ENCODE peak calls at places on chromosomes 16 and 17, in four cellular contexts. K is neural crest cell, P is bronchial epithelial cell, T is nephron progenitor cell. F is an unnamed sample.

GRCh38 chr17:45016823-45017222 is 34.6 kb downstream of the DCAKD start:
- DNase-seq in T (no peak), K (no peak), P (peak; percentile 48), F (no peak)

GRCh38 chr16:84518804-84519341 is 14.4 kb upstream of the MEAK7 start:
- DNase-seq in T (no peak), P (no peak), K (no peak), F (no peak)

GRCh38 chr16:9546438-9546786 is 455.0 kb downstream of the HAPSTR1 start:
- DNase-seq in T (no peak), K (no peak), P (no peak), F (no peak)

GRCh38 chr17:77254961-77255741 is 114.4 kb downstream of the SEC14L1 start:
- DNase-seq in P (peak; percentile 97), T (no peak), K (no peak), F (peak; percentile 91)

GRCh38 chr17:45855691-45856315 is 11.1 kb downstream of the SPPL2C start:
- DNase-seq in T (no peak), P (peak; percentile 22), K (no peak), F (no peak)

GRCh38 chr17:4956493-4957061 is 5.7 kb downstream of the ENO3 start:
- DNase-seq in T (no peak), K (no peak), P (no peak), F (no peak)

GRCh38 chr16:85051067-85051709 is 23.6 kb downstream of the KIAA0513 start:
- DNase-seq in K (no peak), P (no peak), T (no peak), F (no peak)

GRCh38 chr17:17598003-17598402 is 6.5 kb upstream of the PEMT start:
- DNase-seq in P (no peak), K (no peak), T (no peak), F (no peak)

GRCh38 chr17:17947966-17948365 is 24.2 kb downstream of the TOM1L2 start:
- DNase-seq in T (no peak), K (no peak), P (peak; percentile 85), F (no peak)

GRCh38 chr17:35953720-35954119 is 10.2 kb upstream of the LYZL6 start:
- DNase-seq in K (no peak), P (no peak), T (no peak), F (no peak)

GRCh38 chr16:19831678-19832077 is 53.0 kb downstream of the GPRC5B start:
- DNase-seq in P (peak; percentile 56), K (no peak), T (no peak), F (no peak)

GRCh38 chr16:50631985-50632576 is 49.0 kb downstream of the SNX20 start:
- DNase-seq in P (no peak), T (no peak), K (no peak), F (no peak)

GRCh38 chr17:45221081-45221996 is at the start of gene FMNL1:
- DNase-seq in K (no peak), P (no peak), T (peak; percentile 56), F (no peak)

GRCh38 chr17:28427372-28427771 is 21.4 kb upstream of the SLC46A1 start:
- DNase-seq in T (no peak), K (no peak), P (no peak), F (no peak)

GRCh38 chr16:54283735-54284318 is 2.8 kb downstream of the IRX3 start:
- DNase-seq in P (no peak), K (no peak), T (peak; percentile 27), F (no peak)

GRCh38 chr16:54280751-54281150 is 5.8 kb downstream of the IRX3 start:
- DNase-seq in T (no peak), K (no peak), P (peak; percentile 77), F (no peak)

GRCh38 chr16:54282923-54283734 is 3.5 kb downstream of the IRX3 start:
- DNase-seq in K (no peak), P (no peak), T (peak; percentile 27), F (no peak)

GRCh38 chr16:54281535-54282201 is 4.9 kb downstream of the IRX3 start:
- DNase-seq in K (no peak), P (no peak), T (peak; percentile 48), F (no peak)

DNA sequence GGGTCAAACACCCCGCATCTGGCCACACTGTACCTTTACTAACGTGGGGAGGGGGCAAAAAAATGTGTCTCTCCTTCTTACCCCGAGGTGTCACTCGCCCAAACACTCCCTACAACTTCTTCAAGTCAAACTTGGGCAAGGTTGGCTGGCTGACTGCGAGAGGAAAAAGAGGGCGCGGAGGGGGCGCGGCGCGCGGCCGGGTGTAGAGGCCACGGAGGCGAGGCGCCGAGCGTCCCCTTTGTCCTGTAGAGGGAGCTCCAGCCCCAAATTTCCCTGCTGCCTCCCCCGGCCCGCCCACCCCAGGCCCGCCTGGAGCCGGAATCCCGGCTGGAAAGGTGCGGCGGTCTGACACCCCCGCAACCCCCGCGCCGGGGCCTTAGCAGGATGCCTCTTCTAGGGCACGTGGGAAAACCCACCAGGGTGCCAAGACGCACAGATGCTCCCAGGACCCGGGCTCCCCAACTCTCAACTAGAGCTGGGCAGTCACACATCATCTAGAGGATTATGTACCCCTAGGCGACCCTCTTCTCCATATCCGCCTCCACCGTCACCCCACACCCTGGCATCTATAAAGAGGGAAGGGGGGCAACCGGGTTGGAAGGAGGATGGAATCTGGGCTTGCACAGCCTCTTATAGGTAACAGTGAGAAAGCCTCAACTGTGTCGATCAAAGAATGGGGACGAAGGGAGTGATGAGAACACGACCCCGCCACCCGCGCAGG is 4.2 kb downstream of the IRX3 start:
- DNase-seq in T (peak; percentile 83), K (peak; percentile 68), P (no peak), F (no peak)
- TF ChIP-seq CTCF in T (peak; percentile 81), K (peak; percentile 81), P (peak; percentile 79), F (peak; percentile 80)

DNA sequence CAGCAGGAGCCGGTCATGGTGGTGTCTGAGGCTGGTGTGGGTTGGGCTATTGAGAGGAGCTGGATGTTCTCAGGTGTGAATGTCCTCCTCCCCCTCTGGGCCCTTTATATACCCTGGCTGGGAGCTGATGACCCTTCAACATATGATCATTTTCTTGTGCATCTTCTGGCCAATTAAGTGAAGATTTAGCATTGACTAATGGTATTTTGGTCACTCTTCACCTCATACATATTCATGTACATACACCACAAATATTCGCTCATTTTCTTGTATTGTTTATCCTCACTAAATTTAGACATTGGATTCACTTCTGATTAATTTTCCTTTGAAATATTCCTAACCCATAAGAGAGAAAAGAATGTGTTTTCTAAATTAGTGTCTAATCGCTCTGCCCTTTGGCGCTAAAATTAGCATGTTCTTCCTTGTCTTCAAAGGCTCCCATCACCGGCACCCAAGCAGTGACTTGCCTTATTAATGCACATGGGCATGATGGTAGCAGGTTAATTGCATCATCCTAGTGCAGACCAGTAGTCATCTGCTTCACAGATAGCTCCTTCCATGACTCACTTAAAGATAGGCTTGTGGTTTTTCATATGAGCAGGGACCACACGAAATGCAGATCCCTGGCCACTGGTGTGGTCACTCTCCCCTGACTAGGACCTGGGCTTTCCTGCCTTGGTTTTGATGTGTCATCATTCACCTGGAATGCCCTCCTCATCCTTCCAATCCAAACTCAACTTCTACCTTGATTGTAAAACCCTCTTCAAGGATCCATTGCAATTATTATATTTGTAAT is at the start of gene KRTAP2-4:
- DNase-seq in P (peak; percentile 94), K (no peak), T (no peak), F (no peak)
- TF ChIP-seq CTCF in P (no peak), K (no peak), T (no peak), F (no peak)

DNA sequence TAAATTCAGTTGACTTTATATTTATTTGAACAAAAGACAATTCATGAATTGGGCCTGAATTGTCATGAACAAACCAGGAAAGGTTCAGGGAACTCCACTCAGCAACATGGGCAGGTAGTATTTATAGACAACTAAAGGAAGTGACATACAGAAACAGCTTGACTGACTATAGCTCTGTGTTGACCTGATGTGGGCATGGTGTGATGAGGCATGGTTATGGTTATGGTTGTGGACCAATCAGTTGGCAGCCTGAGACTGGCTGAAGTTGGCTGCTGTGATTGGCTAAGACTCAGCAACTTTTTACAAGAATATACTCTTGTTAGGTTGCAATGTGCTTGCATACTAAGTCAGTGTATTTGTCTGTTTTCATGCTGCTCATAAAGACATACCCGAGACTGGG is 108.4 kb downstream of the HS3ST3B1 start:
- DNase-seq in P (no peak), T (no peak), K (no peak), F (no peak)
- TF ChIP-seq CTCF in P (no peak), T (no peak), K (no peak), F (no peak)

DNA sequence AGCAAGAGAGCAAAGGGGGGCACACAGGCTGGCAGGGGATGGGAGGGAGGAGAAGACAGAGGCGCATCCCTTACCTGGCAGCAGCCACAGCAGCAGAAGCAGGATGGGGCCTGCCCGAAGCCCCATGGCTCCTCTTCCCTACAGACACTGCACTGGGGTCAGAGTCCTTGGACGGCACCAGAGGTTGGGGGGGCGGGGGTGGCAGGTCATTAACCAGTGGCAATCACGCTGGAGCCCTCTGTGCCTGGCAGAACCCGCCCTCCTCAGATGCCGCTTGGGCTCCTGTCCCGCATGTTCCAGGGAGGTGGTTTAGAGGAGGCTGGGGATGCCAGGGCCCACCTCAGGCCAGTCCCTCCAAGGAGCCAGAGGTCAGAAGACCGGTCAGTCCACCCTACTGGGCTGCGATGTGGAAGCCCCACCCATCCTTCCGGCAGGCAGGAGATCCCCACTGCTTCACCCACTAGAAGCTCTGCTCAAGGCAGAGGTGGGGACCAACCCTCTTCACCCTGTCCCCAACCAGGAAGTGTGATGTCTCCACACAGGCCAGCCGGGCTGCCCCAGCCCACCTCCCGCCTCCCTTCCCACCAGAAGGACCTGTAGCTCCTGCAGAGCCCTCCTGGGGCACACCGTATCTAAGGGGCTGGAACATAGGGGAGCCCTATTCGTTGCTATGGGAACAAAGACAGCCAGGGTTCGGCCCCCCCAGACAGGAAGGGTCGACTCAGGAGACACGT is 11.7 kb downstream of the ZG16B start:
- DNase-seq in P (no peak), T (no peak), K (no peak), F (no peak)
- TF ChIP-seq CTCF in P (no peak), T (no peak), K (no peak), F (no peak)

GRCh38 chr17:6812295-6812694 is 19.2 kb downstream of the TEKT1 start:
- DNase-seq in P (no peak), K (no peak), T (no peak), F (no peak)
- TF ChIP-seq CTCF in P (no peak), K (no peak), T (no peak), F (no peak)

GRCh38 chr17:58270476-58271290 is 10.1 kb downstream of the MPO start:
- DNase-seq in K (no peak), T (no peak), P (no peak), F (peak; percentile 82)
- TF ChIP-seq CTCF in K (peak; percentile 44), T (no peak), P (peak; percentile 29), F (no peak)

DNA sequence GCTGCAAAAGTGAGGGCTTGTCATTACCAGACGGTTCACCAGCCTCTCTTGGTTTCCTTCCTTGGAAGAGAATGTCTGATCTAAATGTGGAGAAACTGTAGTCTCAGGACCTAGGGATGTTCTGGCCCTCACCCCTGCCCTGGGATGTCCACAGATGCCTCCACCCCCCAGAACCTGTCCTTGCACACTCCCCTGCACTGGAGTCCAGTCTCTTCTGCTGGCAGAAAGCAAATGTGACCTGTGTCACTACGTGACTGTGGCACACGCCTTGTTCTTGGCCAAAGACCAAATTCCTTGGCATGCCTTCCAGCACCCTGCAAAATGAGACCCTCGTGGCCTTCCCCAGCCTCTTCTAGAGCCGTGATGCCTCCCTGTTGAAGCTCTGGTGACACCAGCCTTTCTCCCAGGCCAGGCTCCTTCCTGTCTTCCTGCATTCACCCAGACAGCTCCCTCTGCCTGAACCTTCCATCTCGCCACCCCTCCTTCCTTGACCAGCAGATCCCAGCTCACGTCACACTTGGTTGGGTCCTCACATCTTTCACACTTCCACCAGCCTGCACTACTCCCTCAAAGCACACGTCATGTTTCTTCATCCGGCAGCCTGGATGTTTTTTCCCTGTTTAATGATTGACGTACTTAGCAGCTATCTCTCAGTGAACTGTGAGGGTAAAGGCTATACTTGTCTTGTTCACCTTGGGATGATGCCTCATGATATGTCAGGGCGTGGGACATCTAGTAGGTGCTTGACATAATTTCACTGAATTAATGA is 4.3 kb downstream of the ZNF768 start:
- DNase-seq in K (no peak), T (no peak), P (no peak), F (no peak)
- TF ChIP-seq CTCF in K (no peak), T (no peak), P (no peak), F (no peak)